ENCODE peak calls at places on chromosomes 6 and 20, in four cellular contexts. One of them, this sample, is unnamed.

GRCh38 chr6:135568366-135568765 is 70.8 kb upstream of the AHI1 start:
- DNase-seq in RWPE2: no peak
- DNase-seq in endothelial cell: no peak
- DNase-seq in type B pancreatic cell: no peak
- DNase-seq in this sample: peak; percentile 84

GRCh38 chr6:132126150-132126549 is 175.0 kb upstream of the CCN2 start:
- DNase-seq in type B pancreatic cell: no peak
- DNase-seq in endothelial cell: no peak
- DNase-seq in RWPE2: no peak
- DNase-seq in this sample: no peak

GRCh38 chr6:7544597-7544996 is 3.1 kb downstream of the DSP start:
- DNase-seq in type B pancreatic cell: no peak
- DNase-seq in endothelial cell: no peak
- DNase-seq in RWPE2: no peak
- DNase-seq in this sample: no peak

GRCh38 chr6:166615059-166615770 is 11.8 kb downstream of the RPS6KA2 start:
- DNase-seq in RWPE2: no peak
- DNase-seq in endothelial cell: no peak
- DNase-seq in type B pancreatic cell: no peak
- DNase-seq in this sample: no peak

GRCh38 chr20:1183153-1183552 is 1.6 kb downstream of the TMEM74B start:
- DNase-seq in type B pancreatic cell: no peak
- DNase-seq in endothelial cell: no peak
- DNase-seq in RWPE2: no peak
- DNase-seq in this sample: no peak

GRCh38 chr6:3046295-3046694 is 22.0 kb upstream of the RIPK1 start:
- DNase-seq in RWPE2: no peak
- DNase-seq in endothelial cell: no peak
- DNase-seq in type B pancreatic cell: no peak
- DNase-seq in this sample: no peak

GRCh38 chr20:646107-646867 is 6.7 kb downstream of the SRXN1 start:
- DNase-seq in endothelial cell: no peak
- DNase-seq in type B pancreatic cell: no peak
- DNase-seq in RWPE2: no peak
- DNase-seq in this sample: no peak

GRCh38 chr6:38283734-38284362 is 355.9 kb downstream of the BTBD9 start:
- DNase-seq in endothelial cell: no peak
- DNase-seq in type B pancreatic cell: no peak
- DNase-seq in RWPE2: no peak
- DNase-seq in this sample: no peak

GRCh38 chr6:149213829-149214228 is 103.7 kb upstream of the TAB2 start:
- DNase-seq in RWPE2: no peak
- DNase-seq in type B pancreatic cell: no peak
- DNase-seq in endothelial cell: no peak
- DNase-seq in this sample: no peak

GRCh38 chr6:74638467-74638866 is 567.4 kb downstream of the COL12A1 start:
- DNase-seq in RWPE2: no peak
- DNase-seq in endothelial cell: no peak
- DNase-seq in type B pancreatic cell: no peak
- DNase-seq in this sample: no peak

GRCh38 chr6:39092124-39092523 is 22.9 kb downstream of the SAYSD1 start:
- DNase-seq in RWPE2: no peak
- DNase-seq in type B pancreatic cell: no peak
- DNase-seq in endothelial cell: peak; percentile 54
- DNase-seq in this sample: no peak

GRCh38 chr6:133288662-133289061 is 47.5 kb downstream of the EYA4 start:
- DNase-seq in type B pancreatic cell: no peak
- DNase-seq in RWPE2: no peak
- DNase-seq in endothelial cell: no peak
- DNase-seq in this sample: no peak

GRCh38 chr6:37624121-37624520 is 73.6 kb downstream of the MDGA1 start:
- DNase-seq in RWPE2: peak; percentile 82
- DNase-seq in endothelial cell: no peak
- DNase-seq in type B pancreatic cell: no peak
- DNase-seq in this sample: no peak

GRCh38 chr20:35833271-35833670 is 61.5 kb downstream of the PHF20 start:
- DNase-seq in type B pancreatic cell: no peak
- DNase-seq in RWPE2: no peak
- DNase-seq in endothelial cell: no peak
- DNase-seq in this sample: no peak

GRCh38 chr6:82568290-82568993 is 204.8 kb downstream of the TPBG start:
- DNase-seq in RWPE2: no peak
- DNase-seq in endothelial cell: no peak
- DNase-seq in type B pancreatic cell: no peak
- DNase-seq in this sample: no peak

GRCh38 chr20:62792182-62792939 is 3.9 kb upstream of the MRGBP start:
- DNase-seq in type B pancreatic cell: no peak
- DNase-seq in RWPE2: no peak
- DNase-seq in endothelial cell: no peak
- DNase-seq in this sample: no peak

GRCh38 chr20:62461157-62461556 is 14.6 kb downstream of the GATA5 start:
- DNase-seq in endothelial cell: no peak
- DNase-seq in type B pancreatic cell: no peak
- DNase-seq in RWPE2: no peak
- DNase-seq in this sample: no peak

GRCh38 chr20:62419759-62420158 is 7.6 kb downstream of the RBBP8NL start:
- DNase-seq in endothelial cell: no peak
- DNase-seq in type B pancreatic cell: no peak
- DNase-seq in RWPE2: peak; percentile 81
- DNase-seq in this sample: no peak

GRCh38 chr6:434051-434705 is 42.6 kb downstream of the IRF4 start:
- DNase-seq in endothelial cell: no peak
- DNase-seq in type B pancreatic cell: no peak
- DNase-seq in RWPE2: no peak
- DNase-seq in this sample: no peak

GRCh38 chr6:106390088-106390487 is 29.6 kb downstream of the CRYBG1 start:
- DNase-seq in endothelial cell: no peak
- DNase-seq in type B pancreatic cell: no peak
- DNase-seq in RWPE2: no peak
- DNase-seq in this sample: no peak

GRCh38 chr6:69719602-69720193 is 77.1 kb downstream of the LMBRD1 start:
- DNase-seq in RWPE2: no peak
- DNase-seq in endothelial cell: no peak
- DNase-seq in type B pancreatic cell: no peak
- DNase-seq in this sample: no peak

GRCh38 chr6:84061613-84062398 is 28.2 kb downstream of the MRAP2 start:
- DNase-seq in type B pancreatic cell: no peak
- DNase-seq in RWPE2: no peak
- DNase-seq in endothelial cell: no peak
- DNase-seq in this sample: no peak

GRCh38 chr20:56393133-56393472 is 658 bp downstream of the CSTF1 start:
- DNase-seq in endothelial cell: no peak
- DNase-seq in RWPE2: no peak
- DNase-seq in type B pancreatic cell: no peak
- DNase-seq in this sample: no peak

GRCh38 chr6:139679516-139680179 is 305.2 kb upstream of the CITED2 start:
- DNase-seq in endothelial cell: no peak
- DNase-seq in RWPE2: no peak
- DNase-seq in type B pancreatic cell: no peak
- DNase-seq in this sample: peak; percentile 23

GRCh38 chr20:31869942-31870702 is at the start of the genes DUSP15 and TTLL9:
- DNase-seq in RWPE2: no peak
- DNase-seq in endothelial cell: peak; percentile 52
- DNase-seq in type B pancreatic cell: no peak
- DNase-seq in this sample: no peak

GRCh38 chr6:26309731-26310142 is 55.3 kb upstream of the BTN3A2 start:
- DNase-seq in RWPE2: no peak
- DNase-seq in endothelial cell: no peak
- DNase-seq in type B pancreatic cell: no peak
- DNase-seq in this sample: no peak

GRCh38 chr6:38713812-38714211 is 1.3 kb upstream of the DNAH8 start:
- DNase-seq in RWPE2: no peak
- DNase-seq in endothelial cell: no peak
- DNase-seq in type B pancreatic cell: no peak
- DNase-seq in this sample: no peak

GRCh38 chr6:9360881-9361280 is 925.5 kb upstream of the SLC35B3 start:
- DNase-seq in endothelial cell: no peak
- DNase-seq in RWPE2: no peak
- DNase-seq in type B pancreatic cell: no peak
- DNase-seq in this sample: no peak

GRCh38 chr6:73249998-73250397 is 13.0 kb downstream of the KHDC1 start:
- DNase-seq in RWPE2: no peak
- DNase-seq in type B pancreatic cell: no peak
- DNase-seq in endothelial cell: no peak
- DNase-seq in this sample: no peak